ENCODE peak calls at places on chromosomes 5 and 9, in six cellular contexts. M is type B pancreatic cell, D is fibroblast of lung, N is PC-3, Q is HFFc6, X is kidney epithelial cell. B is an unnamed sample.

GRCh38 chr9:87950765-87951488 is 23.4 kb downstream of the CDK20 start:
- DNase-seq in N (peak; percentile 66), X (no peak), D (peak; percentile 7), M (no peak), Q (no peak), B (no peak)

GRCh38 chr5:143041972-143042770 is 272.0 kb downstream of the ARHGAP26 start:
- DNase-seq in M (no peak), Q (no peak), N (peak; percentile 49), X (no peak), D (peak; percentile 62), B (no peak)

GRCh38 chr9:72384710-72385475 is 19.9 kb upstream of the ZFAND5 start:
- DNase-seq in X (no peak), M (no peak), Q (no peak), N (no peak), D (peak; percentile 41), B (no peak)

GRCh38 chr5:66993448-66993847 is 203.2 kb downstream of the CD180 start:
- DNase-seq in M (no peak), X (no peak), Q (no peak), N (no peak), D (no peak), B (no peak)

GRCh38 chr5:55110156-55110680 is 7.8 kb downstream of the GZMA start:
- DNase-seq in Q (no peak), D (no peak), N (no peak), X (no peak), M (no peak), B (no peak)

GRCh38 chr5:139446956-139447779 is 7.8 kb upstream of the DNAJC18 start:
- DNase-seq in N (peak; percentile 4), X (no peak), Q (peak; percentile 57), D (peak; percentile 39), M (no peak), B (no peak)

GRCh38 chr9:91033802-91034201 is 232.2 kb downstream of the SYK start:
- DNase-seq in D (no peak), N (peak; percentile 15), X (no peak), Q (no peak), M (no peak), B (no peak)

GRCh38 chr5:55621218-55621617 is 86.5 kb upstream of the PLPP1 start:
- DNase-seq in N (no peak), M (no peak), D (no peak), X (no peak), Q (no peak), B (no peak)

GRCh38 chr5:142770650-142771609 is 753 bp downstream of the ARHGAP26 start:
- DNase-seq in N (peak; percentile 49), Q (peak; percentile 24), D (peak; percentile 36), M (no peak), X (no peak), B (no peak)

GRCh38 chr9:132001550-132001949 is 78.1 kb downstream of the MED27 start:
- DNase-seq in Q (no peak), D (peak; percentile 36), M (no peak), N (no peak), X (no peak), B (no peak)

GRCh38 chr5:9920696-9921095 is 290.5 kb upstream of the TAS2R1 start:
- DNase-seq in D (no peak), N (no peak), M (no peak), X (no peak), Q (no peak), B (no peak)

GRCh38 chr9:100086097-100086496 is 12.7 kb downstream of the ERP44 start:
- DNase-seq in X (no peak), D (no peak), Q (no peak), M (no peak), N (no peak), B (no peak)

GRCh38 chr5:85069659-85070640 is 685.3 kb upstream of the EDIL3 start:
- DNase-seq in Q (no peak), X (no peak), D (no peak), M (no peak), N (no peak), B (no peak)

GRCh38 chr9:115373000-115373709 is 255.2 kb upstream of the TNC start:
- DNase-seq in D (peak; percentile 99), Q (peak; percentile 93), X (peak; percentile 96), N (peak; percentile 96), M (no peak), B (peak; percentile 29)

GRCh38 chr5:148394587-148395019 is 10.8 kb downstream of the FBXO38 start:
- DNase-seq in X (no peak), D (no peak), M (no peak), Q (no peak), N (no peak), B (no peak)
- TF ChIP-seq CTCF in X (no peak), D (no peak), M (no peak), Q (no peak), N (no peak), B (no peak)

GRCh38 chr9:34254141-34254913 is 74.7 kb downstream of the KIF24 start:
- DNase-seq in M (no peak), N (peak; percentile 87), X (peak; percentile 51), D (peak; percentile 87), Q (peak; percentile 84), B (peak; percentile 32)

GRCh38 chr9:34253460-34253837 is 74.6 kb downstream of the UBAP1 start:
- DNase-seq in M (no peak), N (peak; percentile 23), X (no peak), D (peak; percentile 53), Q (peak; percentile 51), B (no peak)

GRCh38 chr9:34256987-34257585 is 72.0 kb downstream of the KIF24 start:
- DNase-seq in M (no peak), D (no peak), X (no peak), N (no peak), Q (no peak), B (no peak)

GRCh38 chr9:34254966-34255825 is 73.9 kb downstream of the KIF24 start:
- DNase-seq in M (no peak), D (no peak), Q (peak; percentile 39), X (no peak), N (peak; percentile 12), B (no peak)

GRCh38 chr9:34256104-34256503 is 73.0 kb downstream of the KIF24 start:
- DNase-seq in M (no peak), X (no peak), N (peak; percentile 5), Q (no peak), D (no peak), B (no peak)
- TF ChIP-seq CTCF in M (no peak), X (peak; percentile 22), N (peak; percentile 49), Q (peak; percentile 55), D (no peak), B (peak; percentile 39)

GRCh38 chr5:132664696-132665209 is 6.8 kb downstream of the IL13 start:
- DNase-seq in N (no peak), X (no peak), M (no peak), Q (no peak), D (no peak), B (no peak)

GRCh38 chr5:132661231-132662003 is 3.4 kb downstream of the IL13 start:
- DNase-seq in X (no peak), M (no peak), Q (no peak), D (no peak), N (no peak), B (no peak)

GRCh38 chr5:132662004-132662401 is 4.0 kb downstream of the IL13 start:
- DNase-seq in N (no peak), M (no peak), D (no peak), X (no peak), Q (no peak), B (no peak)

GRCh38 chr5:132663771-132664695 is 6.1 kb downstream of the IL13 start:
- DNase-seq in M (no peak), D (no peak), N (no peak), X (no peak), Q (no peak), B (no peak)

GRCh38 chr5:132662925-132663770 is 5.2 kb downstream of the IL13 start:
- DNase-seq in N (no peak), Q (no peak), D (no peak), X (no peak), M (no peak), B (no peak)
- TF ChIP-seq CTCF in N (no peak), Q (peak; percentile 11), D (no peak), X (no peak), M (no peak), B (no peak)

GRCh38 chr5:170353011-170353890 is 35.9 kb downstream of the KCNMB1 start:
- DNase-seq in Q (no peak), N (no peak), M (no peak), X (no peak), D (no peak), B (no peak)

GRCh38 chr5:170345971-170346370 is 43.2 kb downstream of the KCNMB1 start:
- DNase-seq in D (no peak), M (no peak), Q (no peak), X (no peak), N (no peak), B (no peak)

GRCh38 chr5:170343177-170343576 is 45.6 kb upstream of the LCP2 start:
- DNase-seq in M (no peak), Q (no peak), N (no peak), X (no peak), D (no peak), B (no peak)

GRCh38 chr5:170347022-170347421 is 42.1 kb downstream of the KCNMB1 start:
- DNase-seq in N (no peak), M (no peak), D (no peak), Q (no peak), X (no peak), B (no peak)

GRCh38 chr5:170348069-170348702 is 41.0 kb downstream of the KCNMB1 start:
- DNase-seq in D (no peak), M (no peak), Q (no peak), X (no peak), N (no peak), B (no peak)
- TF ChIP-seq CTCF in D (no peak), M (peak; percentile 44), Q (no peak), X (no peak), N (no peak), B (no peak)

DNA sequence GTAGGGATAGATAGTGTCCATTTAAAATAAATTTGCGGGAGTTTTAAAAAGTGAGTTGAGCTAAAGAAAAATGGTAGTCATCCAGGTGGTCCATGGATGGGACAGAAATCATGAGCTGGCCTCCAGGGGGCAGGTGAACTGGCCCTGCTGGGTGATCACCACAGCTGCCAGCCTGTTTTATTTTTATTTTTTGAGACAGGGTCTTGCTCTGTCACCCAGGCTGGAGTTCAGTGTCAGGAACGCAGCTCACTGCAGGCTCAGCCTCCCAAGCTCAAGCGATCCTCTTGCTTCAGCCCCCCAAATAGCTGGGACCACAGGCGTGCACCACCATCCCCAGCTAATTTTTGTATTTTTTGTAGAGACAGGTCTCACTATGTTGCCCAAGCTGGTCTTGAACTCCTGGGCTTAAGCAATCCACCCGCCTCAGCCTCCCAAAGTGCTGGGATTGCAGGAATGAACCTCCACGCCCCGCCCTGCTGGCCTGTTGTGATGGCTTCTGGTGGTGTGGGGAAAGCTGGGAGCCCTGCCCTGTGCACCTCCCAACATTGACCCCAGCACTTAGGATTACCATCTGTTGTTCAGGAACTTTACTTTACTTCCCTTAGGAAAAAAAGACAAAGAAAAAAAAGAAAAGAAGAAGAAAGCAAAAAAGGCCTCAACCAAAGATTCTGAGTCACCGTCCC is 14.8 kb downstream of the CD74 start:
- DNase-seq in M (no peak), X (no peak), Q (no peak), N (no peak), D (no peak), B (no peak)
- TF ChIP-seq CTCF in M (no peak), X (no peak), Q (peak; percentile 51), N (no peak), D (peak; percentile 6), B (no peak)

GRCh38 chr5:155871623-155872022 is 455.3 kb upstream of the SGCD start:
- DNase-seq in M (no peak), Q (no peak), N (no peak), X (no peak), D (no peak), B (no peak)
- TF ChIP-seq CTCF in M (no peak), Q (no peak), N (no peak), X (no peak), D (no peak), B (no peak)